ENCODE peak calls at places on chromosomes 5 and 9, in four cellular contexts. Q is K562, D is HepG2, V is H1. U is an unnamed sample.

GRCh38 chr5:4188704-4189103 is 593.1 kb downstream of the IRX1 start:
- DNase-seq in Q (no peak), D (no peak), V (no peak), U (no peak)

GRCh38 chr5:126624534-126624933 is 23.8 kb downstream of the PHAX start:
- DNase-seq in V (no peak), D (peak; percentile 46), Q (no peak), U (peak; percentile 94)

GRCh38 chr5:170892201-170892600 is 30.4 kb downstream of the RANBP17 start:
- DNase-seq in D (no peak), V (no peak), Q (no peak), U (peak; percentile 90)

GRCh38 chr5:160439205-160439600 is 17.5 kb downstream of the PTTG1 start:
- DNase-seq in Q (peak; percentile 84), D (peak; percentile 69), V (peak; percentile 99), U (peak; percentile 64)

GRCh38 chr5:116453920-116454319 is 120.7 kb downstream of the SEMA6A start:
- DNase-seq in D (peak; percentile 61), V (no peak), Q (no peak), U (no peak)

GRCh38 chr5:175471628-175472027 is 6.7 kb upstream of the SFXN1 start:
- DNase-seq in V (no peak), D (no peak), Q (peak; percentile 27), U (no peak)

GRCh38 chr5:141992349-141992963 is 20.4 kb downstream of the GNPDA1 start:
- DNase-seq in D (peak; percentile 55), Q (peak; percentile 58), V (peak; percentile 79), U (peak; percentile 62)

GRCh38 chr5:77390795-77391194 is 101.3 kb downstream of the WDR41 start:
- DNase-seq in Q (no peak), V (no peak), D (peak; percentile 27), U (peak; percentile 69)

GRCh38 chr9:136886610-136887597 is 588 bp downstream of the TRAF2 start:
- DNase-seq in V (peak; percentile 70), Q (peak; percentile 44), D (no peak), U (peak; percentile 16)

GRCh38 chr5:181205735-181206401 is 872 bp upstream of the TRIM7 start:
- DNase-seq in D (no peak), Q (no peak), V (no peak), U (peak; percentile 21)

GRCh38 chr9:81557957-81558791 is 131.2 kb downstream of the TLE1 start:
- DNase-seq in V (no peak), Q (no peak), D (no peak), U (peak; percentile 88)

GRCh38 chr9:31067418-31067817 is 1317.0 kb upstream of the ACO1 start:
- DNase-seq in V (no peak), D (no peak), Q (no peak), U (no peak)

GRCh38 chr5:119435436-119436132 is 16.7 kb upstream of the HSD17B4 start:
- DNase-seq in V (peak; percentile 87), Q (peak; percentile 31), D (peak; percentile 55), U (peak; percentile 52)

GRCh38 chr5:32687167-32687831 is 23.8 kb upstream of the NPR3 start:
- DNase-seq in D (no peak), V (no peak), Q (no peak), U (peak; percentile 19)

GRCh38 chr9:114271556-114272510 is 51.1 kb upstream of the ORM1 start:
- DNase-seq in Q (no peak), V (peak; percentile 80), D (peak; percentile 28), U (peak; percentile 58)

GRCh38 chr9:108953983-108954574 is 19.9 kb downstream of the ABITRAM start:
- DNase-seq in Q (no peak), D (peak; percentile 61), V (no peak), U (peak; percentile 71)

GRCh38 chr9:135501261-135502167 is 1.0 kb downstream of the MRPS2 start:
- DNase-seq in V (no peak), D (no peak), Q (peak; percentile 42), U (no peak)

GRCh38 chr9:97307091-97307490 is 368 bp upstream of the CCDC180 start:
- DNase-seq in D (no peak), Q (peak; percentile 75), V (peak; percentile 97), U (peak; percentile 57)

GRCh38 chr5:1001406-1002270 is 7.0 kb upstream of the NKD2 start:
- DNase-seq in D (no peak), V (peak; percentile 39), Q (no peak), U (no peak)

GRCh38 chr5:34491251-34491620 is 164.9 kb upstream of the RAI14 start:
- DNase-seq in Q (no peak), D (no peak), V (peak; percentile 52), U (peak; percentile 44)

GRCh38 chr5:181059297-181060230 is 19.5 kb downstream of the BTNL9 start:
- DNase-seq in Q (no peak), V (peak; percentile 67), D (no peak), U (no peak)

GRCh38 chr9:116632990-116633441 is 54.1 kb upstream of the TRIM32 start:
- DNase-seq in Q (no peak), D (no peak), V (no peak), U (peak; percentile 44)

GRCh38 chr5:106020889-106021288 is 1649.8 kb downstream of the EFNA5 start:
- DNase-seq in D (no peak), V (no peak), Q (no peak), U (peak; percentile 72)

GRCh38 chr5:54895816-54896341 is 89.5 kb downstream of the ESM1 start:
- DNase-seq in Q (no peak), D (peak; percentile 28), V (no peak), U (peak; percentile 68)

DNA sequence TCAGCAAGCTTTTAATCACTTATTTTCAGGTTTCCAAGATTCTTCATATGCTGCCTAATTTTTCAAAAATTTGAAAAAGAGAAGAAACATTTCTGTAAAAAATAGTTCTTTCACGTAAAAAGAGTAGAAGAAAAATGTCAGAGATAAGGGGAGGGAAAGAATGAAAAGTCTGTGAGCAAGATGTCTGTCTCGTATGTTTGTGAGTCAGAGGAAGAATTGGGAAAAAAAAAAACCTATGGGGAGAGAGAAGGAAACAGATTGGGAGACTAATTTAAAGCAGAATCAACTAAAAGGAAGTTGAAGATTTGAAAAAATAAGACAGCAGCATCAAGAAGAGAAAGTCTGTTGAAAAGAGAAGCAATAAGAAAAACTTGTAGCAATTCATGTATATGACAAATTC is 456.3 kb downstream of the HINT1 start:
- DNase-seq in V (no peak), D (no peak), Q (no peak), U (no peak)
- H2AFZ ChIP-seq in V (no peak overlapping the region), D (no peak overlapping the region), Q (no peak overlapping the region), U (no peak overlapping the region)

GRCh38 chr9:98913705-98914104 is 30.0 kb upstream of the COL15A1 start:
- DNase-seq in Q (no peak), V (no peak), D (no peak), U (no peak)

GRCh38 chr9:98915599-98915998 is 28.1 kb upstream of the COL15A1 start:
- DNase-seq in V (no peak), Q (no peak), D (no peak), U (no peak)

GRCh38 chr9:98917691-98918487 is 25.8 kb upstream of the COL15A1 start:
- DNase-seq in D (no peak), V (no peak), Q (no peak), U (no peak)

GRCh38 chr9:98913044-98913443 is 30.7 kb upstream of the COL15A1 start:
- DNase-seq in D (no peak), V (no peak), Q (no peak), U (no peak)

DNA sequence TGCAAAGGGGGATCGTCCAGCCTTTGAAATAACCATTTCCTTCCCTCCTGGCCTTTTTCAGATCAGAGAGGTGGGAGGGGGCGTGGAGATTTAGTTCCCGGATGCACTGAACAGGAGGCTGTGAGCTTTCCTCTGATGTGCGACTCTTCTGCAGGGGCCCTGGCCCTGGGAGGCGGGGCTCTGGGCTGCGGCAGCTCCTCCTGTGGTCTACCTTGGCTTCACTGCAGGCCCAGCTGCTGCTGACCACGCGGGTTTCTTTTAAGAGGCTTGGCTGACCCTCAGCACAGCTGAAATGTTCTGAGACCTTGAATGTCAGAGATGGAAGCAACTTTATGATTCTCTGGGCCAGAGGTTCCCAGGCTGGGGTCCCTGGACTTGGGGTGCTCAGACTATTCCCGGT is 27.0 kb upstream of the COL15A1 start:
- DNase-seq in V (no peak), Q (peak; percentile 79), D (no peak), U (peak; percentile 24)
- TF ChIP-seq MAFK in V (no peak), Q (no peak), D (no peak), U (no peak)

DNA sequence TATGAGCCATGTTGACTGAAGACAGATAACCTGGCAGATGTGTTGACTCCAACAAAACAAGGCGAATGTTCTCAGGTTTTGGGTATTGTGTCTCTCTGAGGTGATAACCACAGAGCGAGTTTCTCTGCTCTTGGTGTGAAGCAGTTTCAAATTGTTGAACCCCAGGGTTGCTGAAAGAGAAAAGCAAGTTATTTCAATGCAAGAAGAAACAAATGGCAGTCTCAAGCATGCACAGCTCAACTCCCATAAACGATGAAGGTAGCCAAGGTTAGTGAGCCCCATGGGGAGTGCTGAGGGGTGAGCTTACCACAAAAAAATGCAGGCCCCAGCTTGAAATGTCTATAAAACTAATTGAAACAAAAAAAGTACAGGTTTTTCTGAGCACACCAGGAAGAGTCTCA is 220.8 kb upstream of the DAPK1 start:
- DNase-seq in D (no peak), Q (no peak), V (no peak), U (peak; percentile 39)
- H2AFZ ChIP-seq in D (no peak overlapping the region), Q (no peak overlapping the region), V (no peak overlapping the region), U (peak overlapping the region; percentile 26)

GRCh38 chr9:98488578-98489312 is 220.0 kb downstream of the GABBR2 start:
- DNase-seq in D (no peak), Q (no peak), V (no peak), U (peak; percentile 98)
- TF ChIP-seq MAFK in D (no peak), Q (no peak), V (no peak), U (peak; percentile 81)